ENCODE peak calls at places on chromosomes 7 and 10, in six cellular contexts. B is small intestine, S is upper lobe of right lung, D is pancreas, O is esophagus squamous epithelium, I is K562. Y is an unnamed sample.

GRCh38 chr7:74575083-74575803 is 82.3 kb upstream of the GTF2I start:
- DNase-seq in B (peak; percentile 81), S (peak; percentile 75), D (no peak), O (no peak), I (no peak), Y (no peak)

GRCh38 chr7:43926193-43927043 is at the start of gene UBE2D4:
- DNase-seq in B (peak; percentile 92), S (peak; percentile 96), D (peak; percentile 91), O (peak; percentile 28), I (peak; percentile 89), Y (no peak)

GRCh38 chr10:20185116-20185515 is 368.9 kb downstream of the PLXDC2 start:
- DNase-seq in B (no peak), S (no peak), D (no peak), O (no peak), I (no peak), Y (no peak)

GRCh38 chr10:38047666-38048065 is 37.2 kb downstream of the ZNF33A start:
- DNase-seq in B (no peak), S (no peak), D (no peak), O (no peak), I (no peak), Y (no peak)

GRCh38 chr7:30727061-30727945 is 24.6 kb upstream of the INMT start:
- DNase-seq in B (peak; percentile 40), S (peak; percentile 46), D (no peak), O (no peak), I (no peak), Y (no peak)

GRCh38 chr7:102111063-102111757 is 175.5 kb upstream of the SH2B2 start:
- DNase-seq in B (no peak), S (peak; percentile 35), D (no peak), O (no peak), I (no peak), Y (no peak)

GRCh38 chr10:113907166-113907565 is 52.7 kb downstream of the NHLRC2 start:
- DNase-seq in B (no peak), S (no peak), D (no peak), O (no peak), I (no peak), Y (no peak)

GRCh38 chr7:38215115-38215514 is 37.1 kb downstream of the STARD3NL start:
- DNase-seq in B (peak; percentile 49), S (no peak), D (peak; percentile 24), O (no peak), I (no peak), Y (no peak)

GRCh38 chr10:70430489-70431445 is 10.7 kb downstream of the NODAL start:
- DNase-seq in B (peak; percentile 17), S (no peak), D (peak; percentile 52), O (no peak), I (no peak), Y (peak; percentile 45)

GRCh38 chr7:81195033-81195432 is 276.2 kb upstream of the SEMA3C start:
- DNase-seq in B (no peak), S (no peak), D (no peak), O (no peak), I (no peak), Y (no peak)

GRCh38 chr7:151271699-151272355 is 23.3 kb upstream of the SMARCD3 start:
- DNase-seq in B (peak; percentile 8), S (no peak), D (peak; percentile 46), O (no peak), I (no peak), Y (no peak)

GRCh38 chr7:64802699-64803098 is 8.5 kb downstream of the ZNF138 start:
- DNase-seq in B (no peak), S (no peak), D (no peak), O (no peak), I (peak; percentile 16), Y (no peak)

GRCh38 chr7:150997075-150997511 is 6.3 kb downstream of the NOS3 start:
- DNase-seq in B (no peak), S (no peak), D (no peak), O (no peak), I (peak; percentile 61), Y (no peak)

GRCh38 chr10:110029448-110029847 is 21.7 kb downstream of the ADD3 start:
- DNase-seq in B (no peak), S (no peak), D (no peak), O (no peak), I (no peak), Y (no peak)

GRCh38 chr7:129845972-129846327 is 106.8 kb downstream of the UBE2H start:
- DNase-seq in B (no peak), S (no peak), D (no peak), O (no peak), I (no peak), Y (no peak)

GRCh38 chr10:17768957-17769356 is 17.0 kb downstream of the TMEM236 start:
- DNase-seq in B (no peak), S (no peak), D (no peak), O (no peak), I (no peak), Y (no peak)

GRCh38 chr7:64307254-64308018 is 6.3 kb upstream of the ZNF736 start:
- DNase-seq in B (peak; percentile 98), S (peak; percentile 97), D (peak; percentile 95), O (peak; percentile 73), I (peak; percentile 39), Y (peak; percentile 83)

GRCh38 chr7:55381696-55382095 is 16.6 kb downstream of the LANCL2 start:
- DNase-seq in B (no peak), S (no peak), D (no peak), O (no peak), I (no peak), Y (no peak)

GRCh38 chr10:44864637-44865288 is 46.4 kb upstream of the TMEM72 start:
- DNase-seq in B (peak; percentile 80), S (peak; percentile 95), D (peak; percentile 96), O (no peak), I (peak; percentile 93), Y (peak; percentile 50)

GRCh38 chr7:120860151-120860550 is 2.2 kb upstream of the TSPAN12 start:
- DNase-seq in B (no peak), S (no peak), D (no peak), O (no peak), I (no peak), Y (no peak)

GRCh38 chr10:101446071-101446470 is 92.1 kb downstream of the BTRC start:
- DNase-seq in B (no peak), S (no peak), D (no peak), O (no peak), I (no peak), Y (no peak)

GRCh38 chr7:86504229-86504628 is 139.5 kb upstream of the GRM3 start:
- DNase-seq in B (no peak), S (no peak), D (no peak), O (no peak), I (no peak), Y (no peak)

GRCh38 chr7:34133983-34134782 is 228.8 kb downstream of the BMPER start:
- DNase-seq in B (peak; percentile 2), S (no peak), D (peak; percentile 41), O (no peak), I (peak; percentile 33), Y (no peak)

GRCh38 chr7:91655656-91656055 is 224.8 kb downstream of the MTERF1 start:
- DNase-seq in B (no peak), S (no peak), D (no peak), O (no peak), I (no peak), Y (no peak)

GRCh38 chr10:132827423-132827789 is 41.5 kb upstream of the NKX6-2 start:
- DNase-seq in B (no peak), S (no peak), D (no peak), O (no peak), I (no peak), Y (no peak)

GRCh38 chr7:13188236-13188635 is 500.8 kb downstream of the ARL4A start:
- DNase-seq in B (no peak), S (no peak), D (no peak), O (no peak), I (no peak), Y (no peak)

GRCh38 chr7:151954866-151955820 is 1.1 kb upstream of the GALNTL5 start:
- DNase-seq in B (no peak), S (no peak), D (no peak), O (no peak), I (no peak), Y (no peak)

GRCh38 chr7:29194594-29195417 is at the start of gene CHN2:
- DNase-seq in B (peak; percentile 79), S (peak; percentile 83), D (peak; percentile 73), O (no peak), I (no peak), Y (no peak)

GRCh38 chr7:45890902-45891461 is 2.7 kb downstream of the IGFBP1 start:
- DNase-seq in B (peak; percentile 31), S (no peak), D (no peak), O (no peak), I (peak; percentile 38), Y (no peak)

GRCh38 chr7:104851268-104851667 is 162.7 kb upstream of the KMT2E start:
- DNase-seq in B (no peak), S (no peak), D (no peak), O (no peak), I (no peak), Y (no peak)

GRCh38 chr7:81484266-81484665 is 285.6 kb downstream of the HGF start:
- DNase-seq in B (no peak), S (no peak), D (peak; percentile 25), O (peak; percentile 1), I (no peak), Y (no peak)

GRCh38 chr10:6473430-6473829 is 106.6 kb downstream of the PRKCQ start:
- DNase-seq in B (peak; percentile 60), S (no peak), D (no peak), O (no peak), I (peak; percentile 61), Y (no peak)

GRCh38 chr10:70492786-70493659 is 14.5 kb downstream of the PALD1 start:
- DNase-seq in B (no peak), S (no peak), D (no peak), O (no peak), I (no peak), Y (no peak)

GRCh38 chr10:14254368-14254767 is 76.4 kb downstream of the FRMD4A start:
- DNase-seq in B (no peak), S (no peak), D (no peak), O (no peak), I (no peak), Y (no peak)

GRCh38 chr7:3336042-3336665 is 35.1 kb downstream of the SDK1 start:
- DNase-seq in B (no peak), S (no peak), D (no peak), O (no peak), I (no peak), Y (no peak)

GRCh38 chr7:51261117-51261835 is 55.3 kb downstream of the COBL start:
- DNase-seq in B (peak; percentile 38), S (no peak), D (no peak), O (no peak), I (no peak), Y (no peak)
- H3K4me1 ChIP-seq in B (peaks cover 5% of the 10 kb centered on the region), S (peaks cover 6% of the 10 kb centered on the region), D (peaks cover 53% of the 10 kb centered on the region), O (peaks cover 9% of the 10 kb centered on the region), I (no peaks in the 10 kb centered on the region), Y (no peaks in the 10 kb centered on the region)

GRCh38 chr10:49323896-49324270 is 24.9 kb downstream of the C10orf71 start:
- DNase-seq in B (no peak), S (no peak), D (no peak), O (no peak), I (no peak), Y (no peak)
- H3K27ac ChIP-seq in B (no peak overlapping the region), S (no peak overlapping the region), D (no peak overlapping the region), O (no peak overlapping the region), I (no peak overlapping the region), Y (no peak overlapping the region)

GRCh38 chr7:50734246-50734645 is 48.5 kb downstream of the GRB10 start:
- DNase-seq in B (no peak), S (no peak), D (peak; percentile 11), O (no peak), I (no peak), Y (no peak)
- H3K4me1 ChIP-seq in B (peaks cover 1% of the 10 kb centered on the region), S (peaks cover 34% of the 10 kb centered on the region), D (peaks cover 59% of the 10 kb centered on the region), O (peaks cover 2% of the 10 kb centered on the region), I (no peaks in the 10 kb centered on the region), Y (peaks cover 11% of the 10 kb centered on the region)

GRCh38 chr10:102870221-102870620 is 951 bp downstream of the AS3MT start:
- DNase-seq in B (no peak), S (no peak), D (no peak), O (no peak), I (no peak), Y (no peak)
- H3K27ac ChIP-seq in B (no peak overlapping the region), S (no peak overlapping the region), D (no peak overlapping the region), O (no peak overlapping the region), I (no peak overlapping the region), Y (no peak overlapping the region)

Y was measured in thoracic aorta.